ENCODE peak calls at places on chromosomes 5 and 9, in five cellular contexts. P, S, R, C and K are unnamed samples.

GRCh38 chr5:31809037-31809910 is 170.3 kb downstream of the PDZD2 start:
- DNase-seq in P (peak; percentile 79), S (no peak), R (peak; percentile 62), C (no peak), K (peak; percentile 81)

GRCh38 chr5:79636981-79637733 is 24.9 kb downstream of the TENT2 start:
- DNase-seq in P (no peak), S (no peak), R (no peak), C (no peak), K (peak; percentile 48)

GRCh38 chr9:37471942-37472679 is 6.9 kb upstream of the ZBTB5 start:
- DNase-seq in P (peak; percentile 42), S (no peak), R (no peak), C (no peak), K (peak; percentile 95)

GRCh38 chr5:91864902-91865420 is 481.8 kb upstream of the ARRDC3 start:
- DNase-seq in P (no peak), S (no peak), R (no peak), C (no peak), K (no peak)

GRCh38 chr5:31231171-31231570 is 37.7 kb downstream of the CDH6 start:
- DNase-seq in P (no peak), S (no peak), R (no peak), C (no peak), K (no peak)

GRCh38 chr5:72246239-72246580 is 73.8 kb downstream of the MRPS27 start:
- DNase-seq in P (peak; percentile 26), S (no peak), R (no peak), C (no peak), K (no peak)

GRCh38 chr5:81852277-81853004 is 101.5 kb upstream of the SSBP2 start:
- DNase-seq in P (peak; percentile 36), S (no peak), R (peak; percentile 33), C (no peak), K (no peak)

GRCh38 chr5:1568201-1568979 is 44.6 kb upstream of the LPCAT1 start:
- DNase-seq in P (peak; percentile 36), S (no peak), R (no peak), C (no peak), K (peak; percentile 91)

GRCh38 chr9:76615149-76615548 is 149.1 kb upstream of the PCA3 start:
- DNase-seq in P (no peak), S (no peak), R (no peak), C (no peak), K (no peak)

GRCh38 chr9:114035845-114036785 is 42.0 kb downstream of the AMBP start:
- DNase-seq in P (no peak), S (peak; percentile 40), R (no peak), C (no peak), K (no peak)

GRCh38 chr9:124205686-124206352 is 51.9 kb upstream of the NEK6 start:
- DNase-seq in P (no peak), S (no peak), R (no peak), C (no peak), K (no peak)

GRCh38 chr5:80964919-80965318 is 4.8 kb downstream of the RASGRF2 start:
- DNase-seq in P (no peak), S (no peak), R (no peak), C (no peak), K (no peak)

GRCh38 chr5:179755022-179755421 is 22.4 kb downstream of the MAML1 start:
- DNase-seq in P (peak; percentile 88), S (no peak), R (no peak), C (no peak), K (no peak)

GRCh38 chr5:96434201-96434645 is 1.2 kb upstream of the PCSK1 start:
- DNase-seq in P (peak; percentile 90), S (peak; percentile 64), R (peak; percentile 68), C (no peak), K (peak; percentile 78)

GRCh38 chr5:96509313-96509712 is 76.3 kb upstream of the PCSK1 start:
- DNase-seq in P (no peak), S (no peak), R (no peak), C (no peak), K (peak; percentile 65)

GRCh38 chr5:98816574-98817222 is 43.2 kb downstream of the RGMB start:
- DNase-seq in P (no peak), S (no peak), R (no peak), C (no peak), K (peak; percentile 20)

GRCh38 chr5:180376511-180376910 is 23.4 kb upstream of the GFPT2 start:
- DNase-seq in P (no peak), S (no peak), R (no peak), C (no peak), K (no peak)

GRCh38 chr5:181088289-181088688 is 42.7 kb downstream of the OR2V1 start:
- DNase-seq in P (no peak), S (peak; percentile 45), R (no peak), C (no peak), K (no peak)

GRCh38 chr9:97895695-97896332 is 26.5 kb downstream of the TRMO start:
- DNase-seq in P (no peak), S (no peak), R (no peak), C (no peak), K (peak; percentile 56)

GRCh38 chr5:82312373-82312856 is 34.3 kb upstream of the RPS23 start:
- DNase-seq in P (peak; percentile 87), S (no peak), R (no peak), C (no peak), K (peak; percentile 70)

GRCh38 chr9:70496244-70496643 is 81.8 kb upstream of the KLF9 start:
- DNase-seq in P (no peak), S (no peak), R (no peak), C (no peak), K (no peak)

GRCh38 chr9:69542942-69543704 is 129.0 kb downstream of the APBA1 start:
- DNase-seq in P (peak; percentile 39), S (no peak), R (no peak), C (no peak), K (no peak)

GRCh38 chr9:89951671-89952070 is 346.9 kb downstream of the GADD45G start:
- DNase-seq in P (no peak), S (no peak), R (no peak), C (no peak), K (no peak)

GRCh38 chr9:133767625-133768024 is 29.5 kb upstream of the SARDH start:
- DNase-seq in P (no peak), S (no peak), R (no peak), C (no peak), K (no peak)

GRCh38 chr5:61817472-61818326 is 485.6 kb downstream of the ZSWIM6 start:
- DNase-seq in P (peak; percentile 50), S (no peak), R (peak; percentile 6), C (no peak), K (peak; percentile 53)

GRCh38 chr9:35835216-35835604 is 6.2 kb downstream of the TMEM8B start:
- DNase-seq in P (no peak), S (no peak), R (no peak), C (no peak), K (peak; percentile 44)

GRCh38 chr9:125446581-125447094 is 185.0 kb downstream of the GAPVD1 start:
- DNase-seq in P (peak; percentile 43), S (peak; percentile 46), R (no peak), C (no peak), K (no peak)